ENCODE peak calls at places on chromosome 7, in four cellular contexts. One of them, this sample, is unnamed.

GRCh38 chr7:92402920-92403759 is 44.1 kb upstream of the GATAD1 start:
- DNase-seq in foreskin fibroblast: peak; percentile 64
- DNase-seq in CD8-positive, alpha-beta T cell: no peak
- DNase-seq in brain microvascular endothelial cell: peak; percentile 59
- DNase-seq in this sample: no peak

GRCh38 chr7:92133737-92134270 is 473 bp downstream of the CYP51A1 start:
- DNase-seq in foreskin fibroblast: peak; percentile 82
- DNase-seq in CD8-positive, alpha-beta T cell: peak; percentile 40
- DNase-seq in brain microvascular endothelial cell: peak; percentile 51
- DNase-seq in this sample: peak; percentile 53

GRCh38 chr7:125059861-125060456 is 130.3 kb upstream of the POT1 start:
- DNase-seq in foreskin fibroblast: peak; percentile 1
- DNase-seq in CD8-positive, alpha-beta T cell: no peak
- DNase-seq in brain microvascular endothelial cell: no peak
- DNase-seq in this sample: no peak

GRCh38 chr7:87456247-87456646 is 19.2 kb downstream of the ABCB4 start:
- DNase-seq in foreskin fibroblast: no peak
- DNase-seq in CD8-positive, alpha-beta T cell: no peak
- DNase-seq in brain microvascular endothelial cell: no peak
- DNase-seq in this sample: no peak

GRCh38 chr7:41969713-41970112 is 266.8 kb upstream of the INHBA start:
- DNase-seq in foreskin fibroblast: peak; percentile 65
- DNase-seq in CD8-positive, alpha-beta T cell: no peak
- DNase-seq in brain microvascular endothelial cell: no peak
- DNase-seq in this sample: no peak

GRCh38 chr7:73830618-73830871 is 251 bp upstream of the CLDN4 start:
- DNase-seq in foreskin fibroblast: no peak
- DNase-seq in CD8-positive, alpha-beta T cell: no peak
- DNase-seq in brain microvascular endothelial cell: no peak
- DNase-seq in this sample: no peak

GRCh38 chr7:1046722-1047679 is 2.7 kb downstream of the GPR146 start:
- DNase-seq in foreskin fibroblast: no peak
- DNase-seq in CD8-positive, alpha-beta T cell: peak; percentile 37
- DNase-seq in brain microvascular endothelial cell: no peak
- DNase-seq in this sample: peak; percentile 55

GRCh38 chr7:147775564-147775963 is 815.0 kb upstream of the C7orf33 start:
- DNase-seq in foreskin fibroblast: no peak
- DNase-seq in CD8-positive, alpha-beta T cell: no peak
- DNase-seq in brain microvascular endothelial cell: no peak
- DNase-seq in this sample: no peak

GRCh38 chr7:112866424-112866823 is 76.2 kb upstream of the TMEM168 start:
- DNase-seq in foreskin fibroblast: no peak
- DNase-seq in CD8-positive, alpha-beta T cell: no peak
- DNase-seq in brain microvascular endothelial cell: no peak
- DNase-seq in this sample: no peak

GRCh38 chr7:110839866-110840265 is 251.1 kb upstream of the LRRN3 start:
- DNase-seq in foreskin fibroblast: peak; percentile 65
- DNase-seq in CD8-positive, alpha-beta T cell: no peak
- DNase-seq in brain microvascular endothelial cell: peak; percentile 45
- DNase-seq in this sample: no peak

GRCh38 chr7:157559596-157560257 is 222.9 kb downstream of the DNAJB6 start:
- DNase-seq in foreskin fibroblast: no peak
- DNase-seq in CD8-positive, alpha-beta T cell: no peak
- DNase-seq in brain microvascular endothelial cell: no peak
- DNase-seq in this sample: no peak

GRCh38 chr7:151706568-151707469 is 170.1 kb downstream of the PRKAG2 start:
- DNase-seq in foreskin fibroblast: peak; percentile 31
- DNase-seq in CD8-positive, alpha-beta T cell: no peak
- DNase-seq in brain microvascular endothelial cell: no peak
- DNase-seq in this sample: no peak

GRCh38 chr7:94338921-94339371 is 55.7 kb upstream of the COL1A2 start:
- DNase-seq in foreskin fibroblast: peak; percentile 63
- DNase-seq in CD8-positive, alpha-beta T cell: no peak
- DNase-seq in brain microvascular endothelial cell: no peak
- DNase-seq in this sample: no peak

GRCh38 chr7:148856035-148856881 is 27.8 kb downstream of the EZH2 start:
- DNase-seq in foreskin fibroblast: peak; percentile 66
- DNase-seq in CD8-positive, alpha-beta T cell: peak; percentile 36
- DNase-seq in brain microvascular endothelial cell: peak; percentile 29
- DNase-seq in this sample: peak; percentile 47

GRCh38 chr7:44218418-44219201 is 17.8 kb downstream of the YKT6 start:
- DNase-seq in foreskin fibroblast: no peak
- DNase-seq in CD8-positive, alpha-beta T cell: no peak
- DNase-seq in brain microvascular endothelial cell: no peak
- DNase-seq in this sample: no peak

GRCh38 chr7:18890134-18890533 is 227.3 kb downstream of the TWIST1 start:
- DNase-seq in foreskin fibroblast: peak; percentile 84
- DNase-seq in CD8-positive, alpha-beta T cell: no peak
- DNase-seq in brain microvascular endothelial cell: peak; percentile 84
- DNase-seq in this sample: no peak

GRCh38 chr7:159138508-159138907 is 6.2 kb downstream of the VIPR2 start:
- DNase-seq in foreskin fibroblast: no peak
- DNase-seq in CD8-positive, alpha-beta T cell: no peak
- DNase-seq in brain microvascular endothelial cell: no peak
- DNase-seq in this sample: no peak

GRCh38 chr7:151964951-151965350 is 8.7 kb downstream of the GALNTL5 start:
- DNase-seq in foreskin fibroblast: peak; percentile 3
- DNase-seq in CD8-positive, alpha-beta T cell: no peak
- DNase-seq in brain microvascular endothelial cell: no peak
- DNase-seq in this sample: no peak

GRCh38 chr7:44163591-44163990 is 22.5 kb upstream of the MYL7 start:
- DNase-seq in foreskin fibroblast: peak; percentile 92
- DNase-seq in CD8-positive, alpha-beta T cell: no peak
- DNase-seq in brain microvascular endothelial cell: peak; percentile 71
- DNase-seq in this sample: no peak

GRCh38 chr7:143896667-143897066 is 5.3 kb downstream of the TCAF1 start:
- DNase-seq in foreskin fibroblast: no peak
- DNase-seq in CD8-positive, alpha-beta T cell: no peak
- DNase-seq in brain microvascular endothelial cell: no peak
- DNase-seq in this sample: no peak

DNA sequence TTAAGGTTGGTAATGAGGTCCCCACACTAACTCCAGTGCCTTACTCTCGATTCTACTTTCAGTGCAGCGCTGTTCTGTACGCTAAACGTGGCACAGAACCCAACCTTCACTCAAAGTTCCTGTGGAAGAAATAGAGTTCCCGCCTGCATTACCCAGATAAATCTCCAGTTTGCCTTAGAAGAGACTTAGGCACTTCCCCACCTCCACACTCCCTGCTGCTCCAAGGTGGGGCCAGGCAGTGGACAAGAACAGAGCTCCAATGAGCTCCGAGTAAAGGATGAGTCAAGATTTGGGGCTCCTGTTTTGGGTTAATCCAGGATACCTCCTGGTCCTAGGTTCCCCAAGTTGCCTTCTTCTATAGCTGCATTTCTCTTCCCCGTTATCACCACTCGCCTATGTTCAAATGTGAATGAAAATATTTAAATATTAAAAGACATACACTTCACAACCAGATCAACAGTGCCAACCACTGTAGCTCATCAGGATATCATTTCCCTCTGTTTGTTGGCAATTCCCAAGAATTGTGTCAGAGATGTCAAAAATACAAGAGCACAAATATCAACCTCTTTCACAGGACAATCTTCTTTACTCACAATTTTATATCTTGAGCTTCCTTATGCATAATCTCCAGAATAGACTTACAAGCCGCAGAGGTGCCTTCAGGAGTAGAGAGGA is 48.0 kb downstream of the MALSU1 start:
- DNase-seq in foreskin fibroblast: peak; percentile 43
- DNase-seq in CD8-positive, alpha-beta T cell: no peak
- DNase-seq in brain microvascular endothelial cell: no peak
- DNase-seq in this sample: no peak
- H3K4me3 ChIP-seq in foreskin fibroblast: peak overlapping the region; percentile 18
- H3K4me3 ChIP-seq in CD8-positive, alpha-beta T cell: no peak overlapping the region
- H3K4me3 ChIP-seq in brain microvascular endothelial cell: peak overlapping the region; percentile 36
- H3K4me3 ChIP-seq in this sample: peak overlapping the region; percentile 5

GRCh38 chr7:137935849-137936508 is 65.9 kb downstream of the CREB3L2 start:
- DNase-seq in foreskin fibroblast: no peak
- DNase-seq in CD8-positive, alpha-beta T cell: no peak
- DNase-seq in brain microvascular endothelial cell: no peak
- DNase-seq in this sample: no peak

GRCh38 chr7:137933270-137934017 is 68.4 kb downstream of the CREB3L2 start:
- DNase-seq in foreskin fibroblast: peak; percentile 86
- DNase-seq in CD8-positive, alpha-beta T cell: no peak
- DNase-seq in brain microvascular endothelial cell: peak; percentile 71
- DNase-seq in this sample: no peak

GRCh38 chr7:137934176-137934826 is 67.6 kb downstream of the CREB3L2 start:
- DNase-seq in foreskin fibroblast: peak; percentile 19
- DNase-seq in CD8-positive, alpha-beta T cell: no peak
- DNase-seq in brain microvascular endothelial cell: no peak
- DNase-seq in this sample: peak; percentile 16

GRCh38 chr7:137936509-137937201 is 65.2 kb downstream of the CREB3L2 start:
- DNase-seq in foreskin fibroblast: no peak
- DNase-seq in CD8-positive, alpha-beta T cell: no peak
- DNase-seq in brain microvascular endothelial cell: no peak
- DNase-seq in this sample: no peak

GRCh38 chr7:137934941-137935848 is 66.7 kb downstream of the CREB3L2 start:
- DNase-seq in foreskin fibroblast: no peak
- DNase-seq in CD8-positive, alpha-beta T cell: no peak
- DNase-seq in brain microvascular endothelial cell: no peak
- DNase-seq in this sample: no peak
- H3K4me3 ChIP-seq in foreskin fibroblast: no peak overlapping the region
- H3K4me3 ChIP-seq in CD8-positive, alpha-beta T cell: peak overlapping the region; percentile 39
- H3K4me3 ChIP-seq in brain microvascular endothelial cell: no peak overlapping the region
- H3K4me3 ChIP-seq in this sample: peak overlapping the region; percentile 95

DNA sequence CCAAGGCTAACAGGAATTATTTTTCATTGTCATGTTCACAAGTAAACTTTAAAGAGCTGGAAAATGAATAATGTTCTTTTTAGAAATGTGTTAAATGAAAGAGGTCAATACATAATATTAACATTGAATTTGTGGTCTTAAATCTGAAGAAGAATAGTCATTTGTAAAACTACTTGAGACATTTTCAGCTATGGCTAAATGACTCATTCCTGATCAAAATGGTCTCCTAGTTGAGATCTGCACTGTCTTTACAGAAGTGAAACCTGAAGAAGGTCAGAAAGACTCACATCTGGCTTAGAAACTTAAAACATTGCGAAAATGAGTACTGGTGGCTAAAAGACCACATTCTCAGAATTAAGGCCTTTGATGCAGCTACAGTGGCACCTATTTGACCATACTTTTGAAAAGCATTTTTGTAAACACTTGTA is 5.9 kb downstream of the PIK3CG start:
- DNase-seq in foreskin fibroblast: peak; percentile 51
- DNase-seq in CD8-positive, alpha-beta T cell: no peak
- DNase-seq in brain microvascular endothelial cell: no peak
- DNase-seq in this sample: no peak
- H3K4me3 ChIP-seq in foreskin fibroblast: no peak overlapping the region
- H3K4me3 ChIP-seq in CD8-positive, alpha-beta T cell: no peak overlapping the region
- H3K4me3 ChIP-seq in brain microvascular endothelial cell: no peak overlapping the region
- H3K4me3 ChIP-seq in this sample: peak overlapping the region; percentile 72

GRCh38 chr7:25894002-25894901 is 257.7 kb upstream of the NFE2L3 start:
- DNase-seq in foreskin fibroblast: no peak
- DNase-seq in CD8-positive, alpha-beta T cell: no peak
- DNase-seq in brain microvascular endothelial cell: no peak
- DNase-seq in this sample: peak; percentile 72

GRCh38 chr7:25893436-25893835 is 258.6 kb upstream of the NFE2L3 start:
- DNase-seq in foreskin fibroblast: no peak
- DNase-seq in CD8-positive, alpha-beta T cell: no peak
- DNase-seq in brain microvascular endothelial cell: no peak
- DNase-seq in this sample: no peak

GRCh38 chr7:25895792-25896171 is 256.2 kb upstream of the NFE2L3 start:
- DNase-seq in foreskin fibroblast: no peak
- DNase-seq in CD8-positive, alpha-beta T cell: no peak
- DNase-seq in brain microvascular endothelial cell: no peak
- DNase-seq in this sample: no peak

GRCh38 chr7:25897261-25897782 is 254.7 kb upstream of the NFE2L3 start:
- DNase-seq in foreskin fibroblast: no peak
- DNase-seq in CD8-positive, alpha-beta T cell: no peak
- DNase-seq in brain microvascular endothelial cell: no peak
- DNase-seq in this sample: no peak

DNA sequence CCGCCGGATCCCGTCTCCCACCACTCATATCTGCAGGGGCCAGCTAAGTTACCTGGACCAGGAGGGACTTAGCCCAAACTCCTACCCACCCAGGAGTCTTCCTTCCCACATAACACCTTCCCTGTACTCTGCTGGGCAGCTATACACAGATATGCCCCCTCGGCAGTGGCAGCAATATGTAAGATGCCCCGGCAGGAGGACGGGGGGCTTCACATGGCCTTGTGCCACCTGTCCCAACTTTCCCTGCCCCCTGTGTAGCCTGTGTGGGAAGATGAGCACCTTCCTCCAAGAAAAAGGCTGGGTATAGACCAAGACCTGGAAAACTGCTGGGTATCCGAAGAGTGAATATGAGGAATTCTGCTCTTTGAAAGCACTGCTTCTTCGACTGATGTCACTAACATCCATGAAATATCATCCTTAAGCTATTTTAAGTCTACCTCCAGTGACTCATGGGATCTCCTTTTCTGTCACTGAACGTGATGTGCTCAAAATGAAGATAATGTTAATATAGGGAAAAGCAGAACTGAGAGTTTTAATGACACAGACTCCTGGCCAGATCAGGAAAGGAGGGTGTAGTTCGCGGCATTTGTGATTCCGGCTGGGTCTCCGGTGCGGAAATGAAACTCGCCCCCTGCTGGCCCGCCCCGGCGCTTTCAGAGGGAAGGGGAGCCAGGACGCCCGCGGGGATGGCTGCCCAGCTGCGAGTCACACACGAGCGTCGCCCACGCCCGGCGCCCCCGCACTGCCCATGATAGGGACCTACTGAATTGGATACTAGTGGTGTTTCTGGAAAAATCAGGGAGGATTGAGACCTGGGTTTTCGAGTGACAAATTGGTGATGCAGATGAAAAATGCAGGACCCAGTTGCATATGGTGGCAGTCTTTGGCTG is 256.9 kb upstream of the NFE2L3 start:
- DNase-seq in foreskin fibroblast: peak; percentile 57
- DNase-seq in CD8-positive, alpha-beta T cell: peak; percentile 52
- DNase-seq in brain microvascular endothelial cell: peak; percentile 20
- DNase-seq in this sample: peak; percentile 66
- H3K4me3 ChIP-seq in foreskin fibroblast: peak overlapping the region; percentile 3
- H3K4me3 ChIP-seq in CD8-positive, alpha-beta T cell: peak overlapping the region; percentile 12
- H3K4me3 ChIP-seq in brain microvascular endothelial cell: peak overlapping the region; percentile 9
- H3K4me3 ChIP-seq in this sample: peak overlapping the region; percentile 57

GRCh38 chr7:76106893-76107292 is 59.0 kb downstream of the MDH2 start:
- DNase-seq in foreskin fibroblast: no peak
- DNase-seq in CD8-positive, alpha-beta T cell: no peak
- DNase-seq in brain microvascular endothelial cell: no peak
- DNase-seq in this sample: no peak

GRCh38 chr7:76108540-76109233 is 60.8 kb downstream of the MDH2 start:
- DNase-seq in foreskin fibroblast: peak; percentile 18
- DNase-seq in CD8-positive, alpha-beta T cell: no peak
- DNase-seq in brain microvascular endothelial cell: peak; percentile 53
- DNase-seq in this sample: no peak
- H3K4me3 ChIP-seq in foreskin fibroblast: no peak overlapping the region
- H3K4me3 ChIP-seq in CD8-positive, alpha-beta T cell: no peak overlapping the region
- H3K4me3 ChIP-seq in brain microvascular endothelial cell: no peak overlapping the region
- H3K4me3 ChIP-seq in this sample: no peak overlapping the region